ENCODE peak calls at places on chromosome X, in ten cellular contexts. V is COR-L47; O is fibroblast of lung; T is GOT3; E is non-pigmented ciliary epithelial cell; X is Calu3; A is naive thymus-derived CD8-positive, alpha-beta T cell; S is mammary epithelial cell; N is GM23338; B is cardiac muscle cell. K is an unnamed sample.

GRCh38 chrX:115625577-115626301 is 64.8 kb downstream of the PLS3 start:
- DNase-seq in V (no peak), O (peak), T (no peak), E (no peak), X (no peak), A (no peak), S (peak), N (no peak), B (peak), K (no peak)

GRCh38 chrX:617891-618290 is 12.7 kb upstream of the SHOX start:
- DNase-seq in V (no peak), O (no peak), T (no peak), E (no peak), X (no peak), A (no peak), S (no peak), N (no peak), B (no peak), K (no peak)

GRCh38 chrX:115940888-115941332 is 229.6 kb upstream of the AGTR2 start:
- DNase-seq in V (peak), O (peak), T (no peak), E (no peak), X (no peak), A (no peak), S (peak), N (peak), B (peak), K (no peak)

GRCh38 chrX:13599491-13599890 is 30.1 kb downstream of the EGFL6 start:
- DNase-seq in V (no peak), O (no peak), T (no peak), E (no peak), X (no peak), A (no peak), S (peak), N (no peak), B (peak), K (no peak)

GRCh38 chrX:49001521-49002090 is 458 bp downstream of the GRIPAP1 start:
- DNase-seq in V (no peak), O (peak), T (no peak), E (no peak), X (peak), A (peak), S (peak), N (peak), B (peak), K (peak)

GRCh38 chrX:17919896-17920446 is 58.9 kb upstream of the RAI2 start:
- DNase-seq in V (no peak), O (no peak), T (no peak), E (no peak), X (no peak), A (no peak), S (no peak), N (no peak), B (no peak), K (no peak)

GRCh38 chrX:105190252-105190853 is 30.1 kb downstream of the TEX13A start:
- DNase-seq in V (no peak), O (peak), T (no peak), E (no peak), X (peak), A (no peak), S (peak), N (peak), B (peak), K (peak)

GRCh38 chrX:53926030-53926429 is 118.2 kb downstream of the PHF8 start:
- DNase-seq in V (no peak), O (no peak), T (no peak), E (no peak), X (no peak), A (no peak), S (no peak), N (no peak), B (no peak), K (no peak)

GRCh38 chrX:153818571-153819397 is 11.6 kb downstream of the PDZD4 start:
- DNase-seq in V (peak), O (no peak), T (no peak), E (no peak), X (peak), A (peak), S (no peak), N (peak), B (peak), K (no peak)

GRCh38 chrX:143726296-143726695 is 5.7 kb upstream of the SPANXN2 start:
- DNase-seq in V (no peak), O (no peak), T (no peak), E (no peak), X (no peak), A (no peak), S (no peak), N (no peak), B (no peak), K (no peak)

GRCh38 chrX:107576392-107576791 is 51.9 kb upstream of the PRPS1 start:
- DNase-seq in V (no peak), O (no peak), T (no peak), E (no peak), X (no peak), A (no peak), S (no peak), N (no peak), B (no peak), K (no peak)

GRCh38 chrX:44036336-44036735 is 63.1 kb upstream of the NDP start:
- DNase-seq in V (no peak), O (peak), T (no peak), E (peak), X (no peak), A (no peak), S (peak), N (no peak), B (peak), K (peak)

GRCh38 chrX:139293991-139294390 is 236.5 kb upstream of the F9 start:
- DNase-seq in V (no peak), O (no peak), T (no peak), E (no peak), X (no peak), A (no peak), S (no peak), N (no peak), B (no peak), K (no peak)

GRCh38 chrX:12162420-12162819 is 24.1 kb downstream of the FRMPD4 start:
- DNase-seq in V (no peak), O (peak), T (no peak), E (no peak), X (no peak), A (no peak), S (no peak), N (no peak), B (no peak), K (no peak)

GRCh38 chrX:11789809-11790208 is 31.8 kb downstream of the MSL3 start:
- DNase-seq in V (no peak), O (no peak), T (no peak), E (no peak), X (no peak), A (no peak), S (no peak), N (no peak), B (no peak), K (no peak)

GRCh38 chrX:130539721-130540321 is 138.0 kb downstream of the RBMX2 start:
- DNase-seq in V (peak), O (peak), T (peak), E (no peak), X (peak), A (no peak), S (peak), N (peak), B (peak), K (no peak)

GRCh38 chrX:24858004-24858746 is 157.6 kb downstream of the ARX start:
- DNase-seq in V (no peak), O (peak), T (no peak), E (no peak), X (no peak), A (no peak), S (no peak), N (no peak), B (peak), K (no peak)

GRCh38 chrX:153361781-153362397 is 27.9 kb downstream of the ZNF275 start:
- DNase-seq in V (no peak), O (no peak), T (no peak), E (no peak), X (no peak), A (no peak), S (no peak), N (no peak), B (peak), K (no peak)

GRCh38 chrX:110435191-110435590 is 76.5 kb downstream of the RTL9 start:
- DNase-seq in V (no peak), O (no peak), T (no peak), E (no peak), X (no peak), A (no peak), S (no peak), N (no peak), B (no peak), K (no peak)

GRCh38 chrX:155766321-155766720 is 114.8 kb upstream of the VAMP7 start:
- DNase-seq in V (no peak), O (no peak), T (no peak), E (no peak), X (no peak), A (no peak), S (no peak), N (no peak), B (no peak), K (no peak)

GRCh38 chrX:40130207-40130606 is 32.4 kb upstream of the BCOR start:
- DNase-seq in V (no peak), O (no peak), T (no peak), E (no peak), X (peak), A (no peak), S (peak), N (no peak), B (peak), K (peak)

GRCh38 chrX:106170318-106170717 is 2.2 kb downstream of the PWWP3B start:
- DNase-seq in V (no peak), O (peak), T (no peak), E (no peak), X (peak), A (no peak), S (peak), N (peak), B (peak), K (no peak)

GRCh38 chrX:154486052-154486395 is 391 bp downstream of the UBL4A start:
- DNase-seq in V (no peak), O (no peak), T (no peak), E (no peak), X (peak), A (no peak), S (peak), N (peak), B (no peak), K (no peak)

GRCh38 chrX:24069877-24070276 is 15.1 kb downstream of the EIF2S3 start:
- DNase-seq in V (no peak), O (no peak), T (no peak), E (no peak), X (no peak), A (no peak), S (no peak), N (no peak), B (no peak), K (no peak)

GRCh38 chrX:19964017-19964710 is 26.7 kb downstream of the BCLAF3 start:
- DNase-seq in V (no peak), O (no peak), T (no peak), E (no peak), X (no peak), A (no peak), S (peak), N (no peak), B (no peak), K (peak)

GRCh38 chrX:136764206-136764605 is 16.5 kb downstream of the ARHGEF6 start:
- DNase-seq in V (no peak), O (no peak), T (no peak), E (no peak), X (no peak), A (no peak), S (no peak), N (no peak), B (no peak), K (no peak)

K was measured in RCC 7860.